ENCODE peak calls at places on chromosomes 3 and 15, in six cellular contexts. X is H1, F is body of pancreas, Q is uterus, N is A549, B is lower leg skin. S is an unnamed sample.
A peak's percentile ranks its signal among the peaks of the same experiment; 100 is the strongest.

GRCh38 chr15:29319823-29320222 is 50.2 kb upstream of the NSMCE3 start:
- DNase-seq in N (no peak), X (no peak), Q (no peak), B (no peak), F (no peak), S (no peak)

GRCh38 chr15:37122703-37123102 is 22.4 kb upstream of the MEIS2 start:
- DNase-seq in Q (no peak), X (no peak), B (no peak), N (no peak), F (no peak), S (no peak)

GRCh38 chr15:88331291-88331690 is 74.8 kb upstream of the NTRK3 start:
- DNase-seq in B (no peak), X (peak; percentile 77), Q (no peak), F (peak; percentile 5), N (peak; percentile 72), S (no peak)

GRCh38 chr15:42591238-42591936 is 16.0 kb downstream of the STARD9 start:
- DNase-seq in X (no peak), Q (no peak), N (peak; percentile 29), B (no peak), F (peak; percentile 18), S (peak; percentile 47)

GRCh38 chr15:68784206-68784605 is 36.5 kb downstream of the ANP32A start:
- DNase-seq in N (no peak), X (no peak), B (no peak), Q (no peak), F (no peak), S (no peak)

GRCh38 chr3:180633722-180634121 is 31.8 kb downstream of the TTC14 start:
- DNase-seq in F (no peak), B (no peak), Q (no peak), X (no peak), N (no peak), S (no peak)

GRCh38 chr3:128619146-128619890 is 31.3 kb downstream of the RPN1 start:
- DNase-seq in B (no peak), Q (no peak), N (no peak), F (no peak), X (no peak), S (no peak)

GRCh38 chr3:133938770-133939495 is 43.3 kb upstream of the RAB6B start:
- DNase-seq in X (no peak), B (peak; percentile 14), Q (peak; percentile 5), F (no peak), N (no peak), S (no peak)

GRCh38 chr15:48865387-48866079 is 12.4 kb upstream of the EID1 start:
- DNase-seq in Q (no peak), F (no peak), B (no peak), N (no peak), X (no peak), S (no peak)

GRCh38 chr15:48358229-48358641 is 27.0 kb downstream of the DUT start:
- DNase-seq in N (no peak), X (no peak), Q (no peak), B (no peak), F (no peak), S (no peak)

GRCh38 chr3:168029705-168030104 is 66.0 kb downstream of the GOLIM4 start:
- DNase-seq in Q (no peak), F (no peak), B (no peak), X (no peak), N (no peak), S (no peak)

GRCh38 chr3:141797167-141797773 is 34.1 kb downstream of the GRK7 start:
- DNase-seq in B (no peak), F (peak; percentile 40), N (no peak), X (peak; percentile 63), Q (peak; percentile 33), S (peak; percentile 50)

GRCh38 chr3:109268181-109268580 is 48.1 kb downstream of the DPPA2 start:
- DNase-seq in F (no peak), Q (no peak), B (no peak), X (no peak), N (no peak), S (no peak)

GRCh38 chr3:31079691-31080090 is 185.2 kb upstream of the GADL1 start:
- DNase-seq in B (no peak), Q (no peak), X (no peak), F (no peak), N (no peak), S (no peak)

GRCh38 chr15:54854667-54855066 is 342.1 kb downstream of the RSL24D1 start:
- DNase-seq in Q (no peak), F (no peak), X (no peak), B (no peak), N (no peak), S (no peak)

GRCh38 chr3:43001094-43001553 is 22.0 kb downstream of the GASK1A start:
- DNase-seq in B (peak; percentile 85), F (peak; percentile 92), Q (peak; percentile 94), X (no peak), N (no peak), S (peak; percentile 91)

GRCh38 chr3:143464850-143465249 is 345.3 kb downstream of the CHST2 start:
- DNase-seq in F (no peak), N (no peak), B (no peak), Q (no peak), X (no peak), S (peak; percentile 29)

GRCh38 chr3:28727321-28727720 is 378.7 kb upstream of the AZI2 start:
- DNase-seq in Q (no peak), X (no peak), F (no peak), N (no peak), B (no peak), S (no peak)

GRCh38 chr3:184320099-184320445 is 5.7 kb downstream of the EIF4G1 start:
- DNase-seq in Q (peak; percentile 97), B (peak; percentile 96), X (no peak), N (peak; percentile 95), F (peak; percentile 98), S (peak; percentile 98)

GRCh38 chr15:49288411-49288810 is 118.4 kb downstream of the GALK2 start:
- DNase-seq in Q (no peak), F (no peak), B (no peak), N (no peak), X (no peak), S (no peak)

GRCh38 chr3:65402597-65402996 is 636.1 kb downstream of the MAGI1 start:
- DNase-seq in B (no peak), Q (no peak), N (no peak), F (peak; percentile 9), X (no peak), S (no peak)

GRCh38 chr15:46580487-46580886 is 945.7 kb downstream of the SQOR start:
- DNase-seq in N (no peak), Q (no peak), X (no peak), B (no peak), F (no peak), S (no peak)

GRCh38 chr3:122745365-122746021 is 48.1 kb downstream of the HSPBAP1 start:
- DNase-seq in N (no peak), X (no peak), F (no peak), Q (no peak), B (no peak), S (no peak)

GRCh38 chr3:17942856-17943255 is 200.4 kb upstream of the TBC1D5 start:
- DNase-seq in N (no peak), Q (no peak), X (no peak), B (no peak), F (no peak), S (no peak)

GRCh38 chr3:108835101-108835500 is 12.5 kb downstream of the TRAT1 start:
- DNase-seq in F (no peak), B (no peak), X (no peak), N (no peak), Q (no peak), S (no peak)

GRCh38 chr3:177195941-177196472 is 1.3 kb downstream of the TBL1XR1 start:
- DNase-seq in F (peak; percentile 54), Q (no peak), X (no peak), B (no peak), N (no peak), S (no peak)

GRCh38 chr3:81339040-81339845 is 422.2 kb downstream of the GBE1 start:
- DNase-seq in B (no peak), X (no peak), Q (no peak), N (peak; percentile 28), F (no peak), S (no peak)

GRCh38 chr15:92466834-92467233 is 73.2 kb downstream of the ST8SIA2 start:
- DNase-seq in B (no peak), X (no peak), N (no peak), F (no peak), Q (no peak), S (no peak)
- H3K4me3 ChIP-seq in B (no peak overlapping the region), X (no peak overlapping the region), N (no peak overlapping the region), F (no peak overlapping the region), Q (no peak overlapping the region), S (no peak overlapping the region)

DNA sequence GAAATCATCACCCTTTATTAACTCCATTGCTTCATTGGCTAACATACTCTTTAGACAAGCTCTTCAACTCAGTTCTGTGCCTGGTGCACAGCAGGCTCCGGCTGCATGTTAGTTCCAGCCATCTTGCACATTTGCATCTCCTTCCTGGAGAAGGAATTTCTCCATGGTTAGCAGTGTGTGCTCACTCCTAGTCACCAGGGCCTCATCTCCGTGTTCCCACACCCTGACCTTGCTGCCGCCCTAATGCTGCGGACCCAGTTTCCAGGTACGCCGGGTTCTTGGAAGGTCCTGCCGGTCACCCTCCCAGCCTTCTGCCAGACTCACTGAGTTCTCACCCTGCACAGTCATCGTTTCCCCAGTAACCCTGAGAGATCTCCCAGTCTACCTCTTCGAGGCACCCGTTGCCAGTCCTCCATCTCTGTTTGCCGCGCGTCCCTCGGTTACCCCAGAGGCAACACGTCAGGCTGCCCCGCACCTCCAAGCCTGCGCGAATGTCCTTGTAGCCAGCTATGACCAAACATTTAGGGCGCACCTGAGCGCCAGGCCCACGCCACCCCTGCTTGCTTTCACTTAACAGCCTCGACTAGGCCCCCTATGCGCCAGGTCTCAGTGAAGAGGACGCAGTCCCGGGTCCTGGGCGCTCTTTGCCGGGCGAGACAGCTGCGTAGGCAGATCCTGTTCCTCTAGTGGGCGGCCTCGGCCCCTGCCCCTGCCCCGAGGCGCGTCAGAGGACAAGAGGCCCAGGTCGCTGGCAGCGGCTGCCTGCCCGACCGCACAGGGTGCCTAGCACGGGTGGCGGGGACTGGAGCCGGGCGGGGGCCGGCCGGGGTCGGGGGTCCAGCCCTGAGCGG is 744 bp upstream of the ZNF592 start:
- DNase-seq in Q (peak; percentile 68), F (peak; percentile 82), B (peak; percentile 53), X (no peak), N (peak; percentile 67), S (peak; percentile 82)
- TF ChIP-seq POLR2A in Q (peak; percentile 45), F (peak; percentile 91), B (no peak), X (peak; percentile 68), N (peak; percentile 52), S (peak; percentile 68)

GRCh38 chr15:93089855-93090305 is 869 bp upstream of the RGMA start:
- DNase-seq in N (no peak), B (no peak), Q (no peak), X (no peak), F (peak; percentile 22), S (no peak)
- H3K4me3 ChIP-seq in N (no peak overlapping the region), B (no peak overlapping the region), Q (peak overlapping the region; percentile 50), X (peak overlapping the region; percentile 51), F (no peak overlapping the region), S (no peak overlapping the region)

GRCh38 chr3:46693897-46694235 is 387 bp upstream of the ALS2CL start:
- DNase-seq in Q (no peak), X (no peak), N (no peak), B (no peak), F (peak; percentile 51), S (no peak)

GRCh38 chr3:46694520-46694919 is 1.0 kb upstream of the ALS2CL start:
- DNase-seq in F (no peak), B (no peak), X (no peak), N (no peak), Q (no peak), S (no peak)

GRCh38 chr3:46692566-46692983 is 904 bp downstream of the ALS2CL start:
- DNase-seq in N (peak; percentile 36), F (peak; percentile 90), Q (no peak), X (no peak), B (peak; percentile 62), S (peak; percentile 74)

GRCh38 chr3:46695177-46695961 is 1.9 kb upstream of the ALS2CL start:
- DNase-seq in F (peak; percentile 67), X (no peak), N (peak; percentile 31), B (peak; percentile 72), Q (peak; percentile 56), S (peak; percentile 58)

GRCh38 chr3:46693038-46693896 is at the start of gene ALS2CL:
- DNase-seq in N (peak; percentile 32), X (no peak), Q (peak; percentile 49), B (peak; percentile 39), F (peak; percentile 76), S (peak; percentile 84)
- TF ChIP-seq POLR2A in N (peak; percentile 54), X (no peak), Q (peak; percentile 57), B (no peak), F (peak; percentile 82), S (peak; percentile 83)